ENCODE peak calls at places on chromosomes 3 and 15, in five cellular contexts. One of them, this sample, is unnamed.

GRCh38 chr15:40766906-40767837 is 2.6 kb upstream of the C15orf62 start:
- DNase-seq in CD4-positive, alpha-beta memory T cell: no peak
- DNase-seq in GM23338: peak; percentile 23
- DNase-seq in epithelial cell of esophagus: peak; percentile 65
- DNase-seq in Peyer's patch: no peak
- DNase-seq in this sample: no peak

GRCh38 chr15:91790826-91791225 is 62.7 kb upstream of the SLCO3A1 start:
- DNase-seq in CD4-positive, alpha-beta memory T cell: no peak
- DNase-seq in GM23338: no peak
- DNase-seq in epithelial cell of esophagus: peak; percentile 94
- DNase-seq in Peyer's patch: no peak
- DNase-seq in this sample: peak; percentile 45

GRCh38 chr3:123180791-123181190 is 21.0 kb upstream of the SEC22A start:
- DNase-seq in CD4-positive, alpha-beta memory T cell: no peak
- DNase-seq in GM23338: no peak
- DNase-seq in epithelial cell of esophagus: no peak
- DNase-seq in Peyer's patch: no peak
- DNase-seq in this sample: no peak

GRCh38 chr15:42032376-42033213 is 11.8 kb upstream of the PLA2G4E start:
- DNase-seq in CD4-positive, alpha-beta memory T cell: no peak
- DNase-seq in GM23338: no peak
- DNase-seq in epithelial cell of esophagus: no peak
- DNase-seq in Peyer's patch: no peak
- DNase-seq in this sample: no peak

GRCh38 chr3:46927718-46928073 is 48.8 kb downstream of the CCDC12 start:
- DNase-seq in CD4-positive, alpha-beta memory T cell: peak; percentile 20
- DNase-seq in GM23338: no peak
- DNase-seq in epithelial cell of esophagus: no peak
- DNase-seq in Peyer's patch: no peak
- DNase-seq in this sample: no peak

GRCh38 chr3:127224118-127224517 is 31.2 kb downstream of the PRR23E start:
- DNase-seq in CD4-positive, alpha-beta memory T cell: no peak
- DNase-seq in GM23338: no peak
- DNase-seq in epithelial cell of esophagus: no peak
- DNase-seq in Peyer's patch: no peak
- DNase-seq in this sample: no peak

GRCh38 chr15:49734831-49735508 is 114.1 kb downstream of the DTWD1 start:
- DNase-seq in CD4-positive, alpha-beta memory T cell: no peak
- DNase-seq in GM23338: no peak
- DNase-seq in epithelial cell of esophagus: no peak
- DNase-seq in Peyer's patch: no peak
- DNase-seq in this sample: no peak

GRCh38 chr3:14345496-14346150 is 56.8 kb upstream of the SLC6A6 start:
- DNase-seq in CD4-positive, alpha-beta memory T cell: no peak
- DNase-seq in GM23338: no peak
- DNase-seq in epithelial cell of esophagus: peak; percentile 46
- DNase-seq in Peyer's patch: no peak
- DNase-seq in this sample: no peak

GRCh38 chr3:172760406-172760805 is 9.9 kb downstream of the ECT2 start:
- DNase-seq in CD4-positive, alpha-beta memory T cell: no peak
- DNase-seq in GM23338: no peak
- DNase-seq in epithelial cell of esophagus: peak; percentile 37
- DNase-seq in Peyer's patch: no peak
- DNase-seq in this sample: no peak

GRCh38 chr3:195768831-195769303 is 42.9 kb downstream of the MUC4 start:
- DNase-seq in CD4-positive, alpha-beta memory T cell: no peak
- DNase-seq in GM23338: no peak
- DNase-seq in epithelial cell of esophagus: no peak
- DNase-seq in Peyer's patch: no peak
- DNase-seq in this sample: no peak

GRCh38 chr15:72538931-72539330 is 64.8 kb downstream of the ARIH1 start:
- DNase-seq in CD4-positive, alpha-beta memory T cell: no peak
- DNase-seq in GM23338: no peak
- DNase-seq in epithelial cell of esophagus: no peak
- DNase-seq in Peyer's patch: no peak
- DNase-seq in this sample: no peak

DNA sequence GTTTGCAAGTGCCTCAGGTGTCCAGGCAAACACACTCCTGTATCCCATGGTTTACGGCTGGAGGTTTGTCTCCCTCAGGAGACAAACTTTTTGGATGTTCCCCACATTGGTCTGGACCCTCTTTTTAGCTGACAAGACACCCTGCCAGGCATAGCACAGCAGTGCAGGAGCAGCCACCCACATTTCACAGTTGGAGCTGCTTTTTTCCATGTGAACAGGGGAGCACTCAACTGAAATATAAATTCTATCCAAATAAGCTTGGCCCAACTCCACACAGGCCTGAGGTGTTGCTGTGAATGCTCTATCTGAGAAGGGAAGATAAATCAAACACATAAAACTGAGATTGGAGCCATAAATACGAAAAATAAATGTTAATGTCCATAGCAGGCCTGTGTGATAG is 501.3 kb upstream of the IL12A start:
- DNase-seq in CD4-positive, alpha-beta memory T cell: no peak
- DNase-seq in GM23338: no peak
- DNase-seq in epithelial cell of esophagus: no peak
- DNase-seq in Peyer's patch: no peak
- DNase-seq in this sample: no peak
- H3K4me3 ChIP-seq in CD4-positive, alpha-beta memory T cell: no peak overlapping the region
- H3K4me3 ChIP-seq in GM23338: no peak overlapping the region
- H3K4me3 ChIP-seq in epithelial cell of esophagus: no peak overlapping the region
- H3K4me3 ChIP-seq in Peyer's patch: no peak overlapping the region
- H3K4me3 ChIP-seq in this sample: no peak overlapping the region

GRCh38 chr15:64905119-64905831 is 6.4 kb upstream of the ANKDD1A start:
- DNase-seq in CD4-positive, alpha-beta memory T cell: peak; percentile 76
- DNase-seq in GM23338: peak; percentile 98
- DNase-seq in epithelial cell of esophagus: peak; percentile 63
- DNase-seq in Peyer's patch: peak; percentile 90
- DNase-seq in this sample: no peak
- H3K4me3 ChIP-seq in CD4-positive, alpha-beta memory T cell: peak overlapping the region; percentile 12
- H3K4me3 ChIP-seq in GM23338: peak overlapping the region; percentile 48
- H3K4me3 ChIP-seq in epithelial cell of esophagus: no peak overlapping the region
- H3K4me3 ChIP-seq in Peyer's patch: peak overlapping the region; percentile 8
- H3K4me3 ChIP-seq in this sample: peak overlapping the region; percentile 50

DNA sequence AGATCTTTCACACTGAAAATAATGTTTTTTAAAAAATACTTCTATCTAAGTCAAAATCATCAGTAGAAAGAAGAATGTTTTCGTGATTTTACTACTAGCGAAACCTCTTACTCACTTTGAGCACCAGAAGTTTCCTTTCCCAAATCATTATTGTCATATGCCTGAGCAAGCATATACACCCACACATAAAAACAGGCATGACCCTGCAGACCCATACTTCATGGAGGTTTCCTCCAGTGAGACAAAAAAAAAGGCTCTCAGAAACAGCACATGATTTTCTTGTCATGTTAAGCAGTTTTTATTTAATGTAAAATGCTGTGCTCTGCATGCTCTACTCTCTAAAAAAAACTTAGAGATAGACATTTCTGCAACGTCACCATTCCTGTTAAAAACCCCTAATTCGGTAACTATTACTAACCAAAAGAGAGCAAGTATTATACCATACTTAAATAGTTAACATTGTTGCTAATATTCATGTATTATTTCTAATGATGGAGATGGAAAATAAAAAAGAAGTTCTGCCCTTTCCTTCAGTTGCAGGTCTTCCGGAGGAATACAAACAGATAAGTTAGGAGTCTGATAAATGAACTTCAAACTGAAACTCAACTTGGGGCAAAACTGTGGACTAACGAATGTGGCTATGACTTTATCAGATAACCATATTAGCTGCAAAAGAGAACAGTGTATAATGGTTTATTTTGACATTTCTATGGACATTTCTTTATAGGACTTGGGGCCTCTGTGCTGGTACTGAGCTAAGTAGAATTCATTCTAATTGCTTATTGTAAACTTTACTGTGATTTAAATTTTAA is 15.9 kb downstream of the CD200R1 start:
- DNase-seq in CD4-positive, alpha-beta memory T cell: no peak
- DNase-seq in GM23338: no peak
- DNase-seq in epithelial cell of esophagus: no peak
- DNase-seq in Peyer's patch: no peak
- DNase-seq in this sample: no peak
- H3K4me3 ChIP-seq in CD4-positive, alpha-beta memory T cell: peak overlapping the region; percentile 13
- H3K4me3 ChIP-seq in GM23338: no peak overlapping the region
- H3K4me3 ChIP-seq in epithelial cell of esophagus: no peak overlapping the region
- H3K4me3 ChIP-seq in Peyer's patch: no peak overlapping the region
- H3K4me3 ChIP-seq in this sample: no peak overlapping the region

GRCh38 chr3:32238027-32238815 is at the start of gene CMTM8:
- DNase-seq in CD4-positive, alpha-beta memory T cell: peak; percentile 72
- DNase-seq in GM23338: peak; percentile 83
- DNase-seq in epithelial cell of esophagus: peak; percentile 74
- DNase-seq in Peyer's patch: peak; percentile 79
- DNase-seq in this sample: no peak

GRCh38 chr3:32239638-32240550 is 1.4 kb downstream of the CMTM8 start:
- DNase-seq in CD4-positive, alpha-beta memory T cell: peak; percentile 67
- DNase-seq in GM23338: peak; percentile 80
- DNase-seq in epithelial cell of esophagus: peak; percentile 35
- DNase-seq in Peyer's patch: peak; percentile 55
- DNase-seq in this sample: no peak

GRCh38 chr3:32238816-32239637 is 547 bp downstream of the CMTM8 start:
- DNase-seq in CD4-positive, alpha-beta memory T cell: peak; percentile 55
- DNase-seq in GM23338: peak; percentile 63
- DNase-seq in epithelial cell of esophagus: peak; percentile 45
- DNase-seq in Peyer's patch: peak; percentile 61
- DNase-seq in this sample: no peak

GRCh38 chr3:32243519-32243918 is 5.0 kb downstream of the CMTM8 start:
- DNase-seq in CD4-positive, alpha-beta memory T cell: no peak
- DNase-seq in GM23338: no peak
- DNase-seq in epithelial cell of esophagus: no peak
- DNase-seq in Peyer's patch: no peak
- DNase-seq in this sample: no peak

GRCh38 chr3:32241100-32241499 is 2.6 kb downstream of the CMTM8 start:
- DNase-seq in CD4-positive, alpha-beta memory T cell: no peak
- DNase-seq in GM23338: no peak
- DNase-seq in epithelial cell of esophagus: no peak
- DNase-seq in Peyer's patch: no peak
- DNase-seq in this sample: no peak
- H3K4me3 ChIP-seq in CD4-positive, alpha-beta memory T cell: no peak overlapping the region
- H3K4me3 ChIP-seq in GM23338: no peak overlapping the region
- H3K4me3 ChIP-seq in epithelial cell of esophagus: no peak overlapping the region
- H3K4me3 ChIP-seq in Peyer's patch: no peak overlapping the region
- H3K4me3 ChIP-seq in this sample: no peak overlapping the region

DNA sequence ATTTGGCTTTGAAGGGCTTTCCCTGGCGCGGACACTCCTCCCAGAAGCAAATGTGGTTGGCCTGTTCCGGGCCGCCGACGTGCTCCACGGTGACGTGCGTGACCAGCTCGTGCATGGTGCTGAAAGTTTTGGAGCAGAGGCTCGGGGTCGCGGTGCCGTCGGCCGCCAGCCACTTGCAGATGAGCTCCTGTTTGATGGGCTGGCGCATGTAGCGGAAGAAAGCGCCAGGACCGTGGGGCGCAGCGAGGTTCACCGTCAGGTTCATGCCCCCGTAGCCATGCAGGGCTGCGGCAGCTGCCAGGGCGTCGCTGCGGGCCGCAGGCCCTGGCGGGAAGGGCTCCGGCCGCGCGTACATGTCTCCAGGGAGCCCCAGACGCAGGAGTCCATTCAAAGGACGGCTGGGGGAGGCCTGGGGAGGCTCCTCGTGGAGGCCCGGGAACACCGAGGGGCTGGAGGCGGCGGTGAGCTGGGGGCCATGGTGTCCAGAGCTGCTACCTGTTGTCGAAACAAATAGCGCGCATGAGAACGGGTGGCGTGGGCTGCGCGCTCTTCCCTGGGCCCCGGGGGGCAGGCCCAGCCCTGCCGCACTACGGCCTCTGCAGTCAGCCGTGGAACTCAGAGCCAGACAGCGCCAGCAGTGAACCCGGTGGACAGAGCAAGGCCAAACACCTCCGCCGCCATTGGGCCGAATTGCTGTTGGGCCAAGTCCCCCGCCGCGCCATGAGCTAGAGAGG is 10.2 kb downstream of the ZIC4 start:
- DNase-seq in CD4-positive, alpha-beta memory T cell: no peak
- DNase-seq in GM23338: peak; percentile 73
- DNase-seq in epithelial cell of esophagus: no peak
- DNase-seq in Peyer's patch: no peak
- DNase-seq in this sample: no peak
- H3K4me3 ChIP-seq in CD4-positive, alpha-beta memory T cell: no peak overlapping the region
- H3K4me3 ChIP-seq in GM23338: peak overlapping the region; percentile 81
- H3K4me3 ChIP-seq in epithelial cell of esophagus: no peak overlapping the region
- H3K4me3 ChIP-seq in Peyer's patch: no peak overlapping the region
- H3K4me3 ChIP-seq in this sample: no peak overlapping the region